ENCODE peak calls at places on chromosomes 12 and 14, in six cellular contexts. One of them, this sample, is unnamed.

GRCh38 chr14:66046591-66046990 is 439.6 kb upstream of the CCDC196 start:
- DNase-seq in retinal pigment epithelial cell: no peak
- DNase-seq in upper lobe of right lung: no peak
- DNase-seq in sigmoid colon: no peak
- DNase-seq in foreskin fibroblast: no peak
- DNase-seq in HCT116: no peak
- DNase-seq in this sample: no peak

GRCh38 chr12:19802915-19803314 is 363.6 kb downstream of the AEBP2 start:
- DNase-seq in sigmoid colon: no peak
- DNase-seq in upper lobe of right lung: no peak
- DNase-seq in foreskin fibroblast: no peak
- DNase-seq in retinal pigment epithelial cell: no peak
- DNase-seq in HCT116: no peak
- DNase-seq in this sample: no peak

GRCh38 chr14:93747102-93747501 is 41.2 kb downstream of the PRIMA1 start:
- DNase-seq in upper lobe of right lung: no peak
- DNase-seq in foreskin fibroblast: no peak
- DNase-seq in sigmoid colon: no peak
- DNase-seq in retinal pigment epithelial cell: no peak
- DNase-seq in HCT116: no peak
- DNase-seq in this sample: no peak

GRCh38 chr12:127657036-127657435 is 609.9 kb upstream of the TMEM132C start:
- DNase-seq in HCT116: no peak
- DNase-seq in upper lobe of right lung: no peak
- DNase-seq in foreskin fibroblast: peak; percentile 52
- DNase-seq in sigmoid colon: no peak
- DNase-seq in retinal pigment epithelial cell: no peak
- DNase-seq in this sample: no peak

GRCh38 chr12:116508145-116509121 is 50.7 kb upstream of the MAP1LC3B2 start:
- DNase-seq in HCT116: no peak
- DNase-seq in upper lobe of right lung: peak; percentile 73
- DNase-seq in foreskin fibroblast: peak; percentile 50
- DNase-seq in sigmoid colon: peak; percentile 77
- DNase-seq in retinal pigment epithelial cell: no peak
- DNase-seq in this sample: no peak

GRCh38 chr14:100688598-100689499 is 37.8 kb upstream of the DLK1 start:
- DNase-seq in upper lobe of right lung: no peak
- DNase-seq in HCT116: peak; percentile 33
- DNase-seq in sigmoid colon: no peak
- DNase-seq in foreskin fibroblast: peak; percentile 72
- DNase-seq in retinal pigment epithelial cell: peak; percentile 43
- DNase-seq in this sample: no peak

GRCh38 chr14:19975291-19975690 is at the start of gene OR4K15:
- DNase-seq in HCT116: no peak
- DNase-seq in retinal pigment epithelial cell: no peak
- DNase-seq in foreskin fibroblast: no peak
- DNase-seq in upper lobe of right lung: no peak
- DNase-seq in sigmoid colon: no peak
- DNase-seq in this sample: no peak

GRCh38 chr12:47863467-47863866 is 41.3 kb downstream of the VDR start:
- DNase-seq in foreskin fibroblast: no peak
- DNase-seq in sigmoid colon: no peak
- DNase-seq in retinal pigment epithelial cell: no peak
- DNase-seq in HCT116: no peak
- DNase-seq in upper lobe of right lung: no peak
- DNase-seq in this sample: no peak

GRCh38 chr12:124814741-124815613 is 48.7 kb downstream of the SCARB1 start:
- DNase-seq in retinal pigment epithelial cell: no peak
- DNase-seq in foreskin fibroblast: peak; percentile 33
- DNase-seq in HCT116: no peak
- DNase-seq in sigmoid colon: no peak
- DNase-seq in upper lobe of right lung: no peak
- DNase-seq in this sample: no peak

GRCh38 chr12:1917172-1918070 is 1.0 kb downstream of the CACNA2D4 start:
- DNase-seq in HCT116: no peak
- DNase-seq in upper lobe of right lung: no peak
- DNase-seq in foreskin fibroblast: no peak
- DNase-seq in sigmoid colon: peak; percentile 66
- DNase-seq in retinal pigment epithelial cell: no peak
- DNase-seq in this sample: no peak

GRCh38 chr14:51473808-51474207 is 177.9 kb upstream of the FRMD6 start:
- DNase-seq in upper lobe of right lung: no peak
- DNase-seq in foreskin fibroblast: peak; percentile 69
- DNase-seq in retinal pigment epithelial cell: no peak
- DNase-seq in HCT116: no peak
- DNase-seq in sigmoid colon: no peak
- DNase-seq in this sample: no peak

GRCh38 chr12:54983536-54984102 is 943 bp downstream of the TESPA1 start:
- DNase-seq in retinal pigment epithelial cell: no peak
- DNase-seq in foreskin fibroblast: no peak
- DNase-seq in upper lobe of right lung: no peak
- DNase-seq in HCT116: no peak
- DNase-seq in sigmoid colon: no peak
- DNase-seq in this sample: no peak

GRCh38 chr12:57272337-57273151 is 21.6 kb upstream of the STAC3 start:
- DNase-seq in foreskin fibroblast: peak; percentile 60
- DNase-seq in retinal pigment epithelial cell: no peak
- DNase-seq in sigmoid colon: no peak
- DNase-seq in upper lobe of right lung: no peak
- DNase-seq in HCT116: no peak
- DNase-seq in this sample: no peak

GRCh38 chr12:121831571-121832235 is 27.0 kb downstream of the HPD start:
- DNase-seq in upper lobe of right lung: no peak
- DNase-seq in HCT116: no peak
- DNase-seq in retinal pigment epithelial cell: no peak
- DNase-seq in sigmoid colon: no peak
- DNase-seq in foreskin fibroblast: no peak
- DNase-seq in this sample: no peak

GRCh38 chr12:116880817-116881324 is 370 bp downstream of the HRK start:
- DNase-seq in sigmoid colon: no peak
- DNase-seq in upper lobe of right lung: peak; percentile 69
- DNase-seq in retinal pigment epithelial cell: no peak
- DNase-seq in foreskin fibroblast: peak; percentile 70
- DNase-seq in HCT116: no peak
- DNase-seq in this sample: no peak

GRCh38 chr12:17759982-17760381 is 330.0 kb downstream of the RERGL start:
- DNase-seq in HCT116: no peak
- DNase-seq in foreskin fibroblast: no peak
- DNase-seq in upper lobe of right lung: no peak
- DNase-seq in sigmoid colon: no peak
- DNase-seq in retinal pigment epithelial cell: no peak
- DNase-seq in this sample: no peak

GRCh38 chr12:70091021-70091521 is 152.2 kb upstream of the CNOT2 start:
- DNase-seq in retinal pigment epithelial cell: no peak
- DNase-seq in upper lobe of right lung: no peak
- DNase-seq in HCT116: no peak
- DNase-seq in sigmoid colon: no peak
- DNase-seq in foreskin fibroblast: no peak
- DNase-seq in this sample: no peak

GRCh38 chr14:28767851-28768548 is 1.4 kb downstream of the FOXG1 start:
- DNase-seq in HCT116: no peak
- DNase-seq in foreskin fibroblast: peak; percentile 26
- DNase-seq in retinal pigment epithelial cell: no peak
- DNase-seq in upper lobe of right lung: no peak
- DNase-seq in sigmoid colon: no peak
- DNase-seq in this sample: no peak

GRCh38 chr12:11171953-11172675 is 1.1 kb downstream of the SMIM10L1 start:
- DNase-seq in sigmoid colon: no peak
- DNase-seq in HCT116: no peak
- DNase-seq in upper lobe of right lung: no peak
- DNase-seq in foreskin fibroblast: peak; percentile 11
- DNase-seq in retinal pigment epithelial cell: no peak
- DNase-seq in this sample: no peak

GRCh38 chr12:106135781-106136180 is 3.0 kb downstream of the NUAK1 start:
- DNase-seq in foreskin fibroblast: peak; percentile 61
- DNase-seq in sigmoid colon: no peak
- DNase-seq in upper lobe of right lung: no peak
- DNase-seq in retinal pigment epithelial cell: no peak
- DNase-seq in HCT116: no peak
- DNase-seq in this sample: no peak

DNA sequence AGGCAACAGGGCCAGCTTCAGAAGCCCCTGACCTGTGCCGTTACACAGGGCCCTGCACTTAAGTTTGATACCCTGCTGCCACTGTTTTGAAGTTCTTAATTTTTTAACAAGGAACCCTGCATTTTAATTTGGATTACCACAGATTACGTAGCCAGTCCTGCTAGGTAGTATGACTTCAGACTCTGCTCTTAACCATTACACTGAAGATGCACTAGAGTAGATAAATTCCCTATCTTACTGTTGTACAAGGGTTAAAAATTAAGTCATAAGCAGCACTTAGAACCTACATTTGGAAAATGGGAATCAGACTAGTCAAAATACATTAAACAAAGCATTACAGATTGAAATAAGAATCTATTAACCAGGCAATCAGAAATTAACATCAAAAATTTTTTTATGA is 2.3 kb downstream of the GNPNAT1 start:
- DNase-seq in sigmoid colon: no peak
- DNase-seq in upper lobe of right lung: no peak
- DNase-seq in retinal pigment epithelial cell: no peak
- DNase-seq in foreskin fibroblast: no peak
- DNase-seq in HCT116: no peak
- DNase-seq in this sample: no peak
- H3K4me3 ChIP-seq in sigmoid colon: no peak overlapping the region
- H3K4me3 ChIP-seq in upper lobe of right lung: no peak overlapping the region
- H3K4me3 ChIP-seq in retinal pigment epithelial cell: no peak overlapping the region
- H3K4me3 ChIP-seq in foreskin fibroblast: no peak overlapping the region
- H3K4me3 ChIP-seq in HCT116: no peak overlapping the region
- H3K4me3 ChIP-seq in this sample: peak overlapping the region; percentile 74

DNA sequence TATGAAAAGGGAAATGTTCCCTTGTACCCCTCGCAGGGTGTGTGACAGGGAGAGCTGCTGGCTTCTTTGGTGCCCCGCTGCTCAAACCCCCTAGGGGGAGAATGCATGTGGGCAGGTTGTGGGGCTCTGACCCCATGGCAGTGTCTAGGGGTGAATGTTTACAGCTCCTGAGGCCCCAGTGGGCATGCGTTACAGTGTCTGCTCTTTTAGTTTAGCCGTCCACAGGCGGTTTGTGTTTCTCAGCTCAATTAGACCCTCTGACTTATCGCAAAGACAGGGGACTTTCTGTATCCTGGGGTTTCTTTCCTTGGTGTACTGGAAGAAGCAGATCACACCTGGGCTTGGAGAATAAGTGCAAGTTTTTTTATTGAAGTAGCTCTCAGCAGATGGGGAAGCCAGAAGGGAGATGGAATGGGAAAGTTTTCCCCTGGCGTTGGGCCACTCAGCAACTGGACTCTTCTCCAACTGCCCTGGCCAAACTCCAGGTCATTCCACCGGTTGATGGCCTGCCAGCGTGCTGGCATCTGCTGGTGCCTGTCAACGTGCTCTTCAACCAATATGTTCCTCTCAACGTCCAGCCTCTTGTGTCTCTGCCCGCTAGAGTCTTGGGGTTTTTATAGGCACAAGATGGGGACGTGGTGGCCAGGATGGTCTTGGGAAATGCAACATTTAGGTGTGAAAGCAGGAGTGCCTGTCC is 720.9 kb downstream of the FSCB start:
- DNase-seq in retinal pigment epithelial cell: no peak
- DNase-seq in foreskin fibroblast: no peak
- DNase-seq in upper lobe of right lung: no peak
- DNase-seq in sigmoid colon: no peak
- DNase-seq in HCT116: no peak
- DNase-seq in this sample: peak; percentile 40
- TF ChIP-seq CTCF in retinal pigment epithelial cell: no peak
- TF ChIP-seq CTCF in foreskin fibroblast: no peak
- TF ChIP-seq CTCF in upper lobe of right lung: no peak
- TF ChIP-seq CTCF in sigmoid colon: no peak
- TF ChIP-seq CTCF in HCT116: no peak
- TF ChIP-seq CTCF in this sample: no peak

DNA sequence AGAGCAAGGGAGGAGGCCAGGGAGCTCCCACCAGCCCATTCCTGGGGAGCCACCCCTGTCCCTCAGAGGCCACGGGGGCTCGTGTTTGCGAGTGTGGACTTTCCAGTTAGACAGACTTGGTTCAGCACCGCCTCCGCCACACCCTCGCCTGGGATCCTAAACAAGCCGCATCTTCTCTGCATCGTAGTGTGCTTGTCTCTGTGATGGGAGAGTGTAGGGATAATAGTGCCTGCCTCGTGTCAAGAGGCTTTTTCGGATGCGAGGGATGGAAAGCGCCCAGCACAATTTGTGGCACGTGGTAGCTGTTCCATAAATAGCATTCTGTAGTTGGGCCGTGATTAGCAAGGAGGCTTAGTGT is 1.3 kb upstream of the PPP1R13B start:
- DNase-seq in foreskin fibroblast: no peak
- DNase-seq in HCT116: no peak
- DNase-seq in sigmoid colon: peak; percentile 66
- DNase-seq in upper lobe of right lung: no peak
- DNase-seq in retinal pigment epithelial cell: no peak
- DNase-seq in this sample: no peak
- H3K4me3 ChIP-seq in foreskin fibroblast: no peak overlapping the region
- H3K4me3 ChIP-seq in HCT116: no peak overlapping the region
- H3K4me3 ChIP-seq in sigmoid colon: peak overlapping the region; percentile 93
- H3K4me3 ChIP-seq in upper lobe of right lung: peak overlapping the region; percentile 75
- H3K4me3 ChIP-seq in retinal pigment epithelial cell: no peak overlapping the region
- H3K4me3 ChIP-seq in this sample: peak overlapping the region; percentile 63

GRCh38 chr12:41795910-41796309 is 348.8 kb downstream of the GXYLT1 start:
- DNase-seq in HCT116: peak; percentile 4
- DNase-seq in upper lobe of right lung: no peak
- DNase-seq in sigmoid colon: no peak
- DNase-seq in foreskin fibroblast: no peak
- DNase-seq in retinal pigment epithelial cell: no peak
- DNase-seq in this sample: no peak
- TF ChIP-seq CTCF in HCT116: peak; percentile 44
- TF ChIP-seq CTCF in upper lobe of right lung: no peak
- TF ChIP-seq CTCF in sigmoid colon: no peak
- TF ChIP-seq CTCF in foreskin fibroblast: no peak
- TF ChIP-seq CTCF in retinal pigment epithelial cell: peak; percentile 11
- TF ChIP-seq CTCF in this sample: peak; percentile 15

GRCh38 chr14:89651805-89652204 is 234.8 kb upstream of the FOXN3 start:
- DNase-seq in HCT116: no peak
- DNase-seq in foreskin fibroblast: no peak
- DNase-seq in upper lobe of right lung: no peak
- DNase-seq in retinal pigment epithelial cell: no peak
- DNase-seq in sigmoid colon: no peak
- DNase-seq in this sample: no peak
- H3K4me3 ChIP-seq in HCT116: no peak overlapping the region
- H3K4me3 ChIP-seq in foreskin fibroblast: no peak overlapping the region
- H3K4me3 ChIP-seq in upper lobe of right lung: no peak overlapping the region
- H3K4me3 ChIP-seq in retinal pigment epithelial cell: no peak overlapping the region
- H3K4me3 ChIP-seq in sigmoid colon: no peak overlapping the region
- H3K4me3 ChIP-seq in this sample: no peak overlapping the region

GRCh38 chr14:24093901-24094838 is at the start of gene PCK2:
- DNase-seq in retinal pigment epithelial cell: peak; percentile 39
- DNase-seq in upper lobe of right lung: peak; percentile 99
- DNase-seq in HCT116: peak; percentile 85
- DNase-seq in sigmoid colon: peak; percentile 98
- DNase-seq in foreskin fibroblast: peak; percentile 98
- DNase-seq in this sample: peak; percentile 87
- TF ChIP-seq CTCF in retinal pigment epithelial cell: no peak
- TF ChIP-seq CTCF in upper lobe of right lung: no peak
- TF ChIP-seq CTCF in HCT116: no peak
- TF ChIP-seq CTCF in sigmoid colon: no peak
- TF ChIP-seq CTCF in foreskin fibroblast: no peak
- TF ChIP-seq CTCF in this sample: no peak

GRCh38 chr14:95185452-95186392 is 28.4 kb upstream of the DICER1 start:
- DNase-seq in retinal pigment epithelial cell: no peak
- DNase-seq in upper lobe of right lung: no peak
- DNase-seq in sigmoid colon: peak; percentile 84
- DNase-seq in HCT116: no peak
- DNase-seq in foreskin fibroblast: peak; percentile 54
- DNase-seq in this sample: no peak
- H3K4me3 ChIP-seq in retinal pigment epithelial cell: no peak overlapping the region
- H3K4me3 ChIP-seq in upper lobe of right lung: no peak overlapping the region
- H3K4me3 ChIP-seq in sigmoid colon: peak overlapping the region; percentile 14
- H3K4me3 ChIP-seq in HCT116: no peak overlapping the region
- H3K4me3 ChIP-seq in foreskin fibroblast: no peak overlapping the region
- H3K4me3 ChIP-seq in this sample: no peak overlapping the region

GRCh38 chr12:93500667-93501066 is 33.4 kb downstream of the MRPL42 start:
- DNase-seq in upper lobe of right lung: no peak
- DNase-seq in foreskin fibroblast: no peak
- DNase-seq in sigmoid colon: no peak
- DNase-seq in retinal pigment epithelial cell: no peak
- DNase-seq in HCT116: no peak
- DNase-seq in this sample: no peak
- TF ChIP-seq CTCF in upper lobe of right lung: no peak
- TF ChIP-seq CTCF in foreskin fibroblast: no peak
- TF ChIP-seq CTCF in sigmoid colon: no peak
- TF ChIP-seq CTCF in retinal pigment epithelial cell: no peak
- TF ChIP-seq CTCF in HCT116: no peak
- TF ChIP-seq CTCF in this sample: no peak